ENCODE peak calls at places on chromosome 10, in five cellular contexts. One of them, this sample, is unnamed.

GRCh38 chr10:112904000-112904399 is 46.0 kb upstream of the TCF7L2 start:
- DNase-seq in IMR-90: peak; percentile 60
- DNase-seq in colonic mucosa: peak; percentile 51
- DNase-seq in GM23248: peak; percentile 37
- DNase-seq in tibial artery: no peak
- DNase-seq in this sample: no peak

GRCh38 chr10:31138026-31138553 is 106.4 kb upstream of the ZNF438 start:
- DNase-seq in IMR-90: no peak
- DNase-seq in colonic mucosa: no peak
- DNase-seq in GM23248: no peak
- DNase-seq in tibial artery: no peak
- DNase-seq in this sample: no peak

GRCh38 chr10:52740913-52741675 is 31.5 kb downstream of the MBL2 start:
- DNase-seq in IMR-90: peak; percentile 17
- DNase-seq in colonic mucosa: peak; percentile 48
- DNase-seq in GM23248: peak; percentile 37
- DNase-seq in tibial artery: peak; percentile 28
- DNase-seq in this sample: no peak

GRCh38 chr10:44749141-44749540 is 162.0 kb upstream of the TMEM72 start:
- DNase-seq in IMR-90: no peak
- DNase-seq in colonic mucosa: no peak
- DNase-seq in GM23248: no peak
- DNase-seq in tibial artery: no peak
- DNase-seq in this sample: no peak

GRCh38 chr10:3438608-3439007 is 266.0 kb upstream of the PITRM1 start:
- DNase-seq in IMR-90: no peak
- DNase-seq in colonic mucosa: no peak
- DNase-seq in GM23248: no peak
- DNase-seq in tibial artery: no peak
- DNase-seq in this sample: no peak

GRCh38 chr10:36220122-36220521 is 578.0 kb upstream of the FZD8 start:
- DNase-seq in IMR-90: no peak
- DNase-seq in colonic mucosa: no peak
- DNase-seq in GM23248: no peak
- DNase-seq in tibial artery: no peak
- DNase-seq in this sample: no peak

GRCh38 chr10:78871796-78872195 is 197.0 kb upstream of the ZMIZ1 start:
- DNase-seq in IMR-90: no peak
- DNase-seq in colonic mucosa: peak; percentile 6
- DNase-seq in GM23248: no peak
- DNase-seq in tibial artery: no peak
- DNase-seq in this sample: no peak

GRCh38 chr10:79128923-79129305 is 60.1 kb downstream of the ZMIZ1 start:
- DNase-seq in IMR-90: no peak
- DNase-seq in colonic mucosa: no peak
- DNase-seq in GM23248: no peak
- DNase-seq in tibial artery: no peak
- DNase-seq in this sample: no peak

GRCh38 chr10:20962165-20962564 is 65.1 kb upstream of the NEBL start:
- DNase-seq in IMR-90: no peak
- DNase-seq in colonic mucosa: no peak
- DNase-seq in GM23248: no peak
- DNase-seq in tibial artery: no peak
- DNase-seq in this sample: no peak

GRCh38 chr10:93236378-93237040 is 162.8 kb downstream of the CYP26A1 start:
- DNase-seq in IMR-90: no peak
- DNase-seq in colonic mucosa: no peak
- DNase-seq in GM23248: no peak
- DNase-seq in tibial artery: no peak
- DNase-seq in this sample: no peak

GRCh38 chr10:127034790-127035189 is 129.6 kb downstream of the DOCK1 start:
- DNase-seq in IMR-90: no peak
- DNase-seq in colonic mucosa: peak; percentile 11
- DNase-seq in GM23248: no peak
- DNase-seq in tibial artery: no peak
- DNase-seq in this sample: no peak

GRCh38 chr10:127293640-127294039 is 97.2 kb upstream of the INSYN2A start:
- DNase-seq in IMR-90: no peak
- DNase-seq in colonic mucosa: no peak
- DNase-seq in GM23248: no peak
- DNase-seq in tibial artery: no peak
- DNase-seq in this sample: peak; percentile 17

GRCh38 chr10:49375611-49376010 is 20.3 kb downstream of the DRGX start:
- DNase-seq in IMR-90: no peak
- DNase-seq in colonic mucosa: no peak
- DNase-seq in GM23248: no peak
- DNase-seq in tibial artery: no peak
- DNase-seq in this sample: no peak

GRCh38 chr10:50272531-50272930 is 21.2 kb upstream of the ASAH2 start:
- DNase-seq in IMR-90: no peak
- DNase-seq in colonic mucosa: no peak
- DNase-seq in GM23248: no peak
- DNase-seq in tibial artery: no peak
- DNase-seq in this sample: no peak

GRCh38 chr10:42999385-43000020 is 77.4 kb upstream of the RET start:
- DNase-seq in IMR-90: no peak
- DNase-seq in colonic mucosa: no peak
- DNase-seq in GM23248: no peak
- DNase-seq in tibial artery: no peak
- DNase-seq in this sample: no peak

GRCh38 chr10:87038786-87039185 is 18.7 kb downstream of the FAM25A start:
- DNase-seq in IMR-90: no peak
- DNase-seq in colonic mucosa: no peak
- DNase-seq in GM23248: peak; percentile 7
- DNase-seq in tibial artery: no peak
- DNase-seq in this sample: no peak

GRCh38 chr10:23158370-23158769 is 33.7 kb upstream of the PTF1A start:
- DNase-seq in IMR-90: peak; percentile 58
- DNase-seq in colonic mucosa: peak; percentile 36
- DNase-seq in GM23248: peak; percentile 73
- DNase-seq in tibial artery: no peak
- DNase-seq in this sample: no peak

GRCh38 chr10:11701451-11702095 is 40.6 kb upstream of the ECHDC3 start:
- DNase-seq in IMR-90: no peak
- DNase-seq in colonic mucosa: no peak
- DNase-seq in GM23248: no peak
- DNase-seq in tibial artery: no peak
- DNase-seq in this sample: no peak

GRCh38 chr10:11706911-11707567 is 35.1 kb upstream of the ECHDC3 start:
- DNase-seq in IMR-90: no peak
- DNase-seq in colonic mucosa: no peak
- DNase-seq in GM23248: no peak
- DNase-seq in tibial artery: no peak
- DNase-seq in this sample: no peak

GRCh38 chr10:11702264-11702663 is 39.9 kb upstream of the ECHDC3 start:
- DNase-seq in IMR-90: no peak
- DNase-seq in colonic mucosa: no peak
- DNase-seq in GM23248: no peak
- DNase-seq in tibial artery: no peak
- DNase-seq in this sample: no peak

GRCh38 chr10:11705687-11706086 is 36.5 kb upstream of the ECHDC3 start:
- DNase-seq in IMR-90: peak; percentile 24
- DNase-seq in colonic mucosa: no peak
- DNase-seq in GM23248: peak; percentile 29
- DNase-seq in tibial artery: no peak
- DNase-seq in this sample: no peak

DNA sequence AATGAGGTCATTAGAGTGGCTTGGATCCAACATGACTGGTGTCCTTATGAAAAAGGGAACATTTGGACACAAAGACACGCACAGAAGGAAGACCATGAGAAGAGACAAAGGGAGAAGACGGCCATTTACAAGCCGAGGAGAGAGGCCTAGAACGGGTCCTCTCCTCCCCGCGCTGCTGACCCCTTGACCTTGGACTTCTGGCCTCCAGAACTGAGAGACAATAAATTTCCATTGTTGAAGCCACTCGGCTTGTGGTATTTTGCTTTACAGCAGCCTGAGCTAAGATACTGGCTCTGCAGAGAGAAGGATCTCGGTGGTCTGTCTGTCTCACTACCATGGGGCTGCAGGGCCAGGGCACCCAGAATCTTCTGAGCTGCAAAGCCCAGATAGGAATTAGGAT is 38.1 kb upstream of the ECHDC3 start:
- DNase-seq in IMR-90: no peak
- DNase-seq in colonic mucosa: no peak
- DNase-seq in GM23248: no peak
- DNase-seq in tibial artery: no peak
- DNase-seq in this sample: no peak
- H3K4me1 ChIP-seq in IMR-90: peaks cover 1% of the 10 kb centered on the region
- H3K4me1 ChIP-seq in colonic mucosa: no peaks in the 10 kb centered on the region
- H3K4me1 ChIP-seq in GM23248: no peaks in the 10 kb centered on the region
- H3K4me1 ChIP-seq in tibial artery: no peaks in the 10 kb centered on the region
- H3K4me1 ChIP-seq in this sample: no peaks in the 10 kb centered on the region

DNA sequence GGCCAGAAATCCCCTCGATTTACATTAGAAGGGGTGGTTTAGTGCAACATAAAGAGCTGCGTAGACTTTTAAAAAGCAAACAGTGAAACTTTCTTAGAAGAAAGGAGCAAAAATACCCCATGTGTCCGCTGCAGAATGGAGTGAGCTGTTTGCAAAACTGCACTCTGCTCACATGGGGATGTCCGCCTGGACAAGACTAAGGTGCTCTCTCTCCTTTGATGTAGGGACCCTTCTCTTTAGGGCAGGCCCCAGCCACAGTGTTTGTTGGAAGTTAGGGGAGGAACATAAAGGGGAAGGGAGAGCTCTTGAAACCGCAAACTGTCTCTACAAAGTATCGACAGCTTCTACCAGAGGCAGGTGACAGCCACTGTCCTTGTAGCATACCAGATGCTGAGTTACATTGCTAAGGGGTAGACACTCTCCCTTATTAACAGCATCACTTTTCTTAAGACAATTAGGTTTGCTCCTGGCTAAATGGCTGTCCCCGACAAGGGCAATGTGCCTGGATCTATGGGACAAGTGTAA is 528.1 kb downstream of the KCNMA1 start:
- DNase-seq in IMR-90: no peak
- DNase-seq in colonic mucosa: no peak
- DNase-seq in GM23248: no peak
- DNase-seq in tibial artery: no peak
- DNase-seq in this sample: no peak
- H3K4me1 ChIP-seq in IMR-90: peaks cover 11% of the 10 kb centered on the region
- H3K4me1 ChIP-seq in colonic mucosa: no peaks in the 10 kb centered on the region
- H3K4me1 ChIP-seq in GM23248: peaks cover 30% of the 10 kb centered on the region
- H3K4me1 ChIP-seq in tibial artery: no peaks in the 10 kb centered on the region
- H3K4me1 ChIP-seq in this sample: no peaks in the 10 kb centered on the region

GRCh38 chr10:13717936-13718772 is 131.4 kb downstream of the PRPF18 start:
- DNase-seq in IMR-90: peak; percentile 95
- DNase-seq in colonic mucosa: peak; percentile 67
- DNase-seq in GM23248: peak; percentile 94
- DNase-seq in tibial artery: peak; percentile 59
- DNase-seq in this sample: no peak

GRCh38 chr10:13717571-13717935 is 130.8 kb downstream of the PRPF18 start:
- DNase-seq in IMR-90: no peak
- DNase-seq in colonic mucosa: no peak
- DNase-seq in GM23248: no peak
- DNase-seq in tibial artery: no peak
- DNase-seq in this sample: no peak

GRCh38 chr10:13712799-13713581 is 126.2 kb downstream of the PRPF18 start:
- DNase-seq in IMR-90: peak; percentile 99
- DNase-seq in colonic mucosa: peak; percentile 45
- DNase-seq in GM23248: peak; percentile 98
- DNase-seq in tibial artery: peak; percentile 81
- DNase-seq in this sample: no peak

GRCh38 chr10:13716161-13717071 is 129.7 kb downstream of the PRPF18 start:
- DNase-seq in IMR-90: peak; percentile 96
- DNase-seq in colonic mucosa: no peak
- DNase-seq in GM23248: peak; percentile 91
- DNase-seq in tibial artery: no peak
- DNase-seq in this sample: no peak

DNA sequence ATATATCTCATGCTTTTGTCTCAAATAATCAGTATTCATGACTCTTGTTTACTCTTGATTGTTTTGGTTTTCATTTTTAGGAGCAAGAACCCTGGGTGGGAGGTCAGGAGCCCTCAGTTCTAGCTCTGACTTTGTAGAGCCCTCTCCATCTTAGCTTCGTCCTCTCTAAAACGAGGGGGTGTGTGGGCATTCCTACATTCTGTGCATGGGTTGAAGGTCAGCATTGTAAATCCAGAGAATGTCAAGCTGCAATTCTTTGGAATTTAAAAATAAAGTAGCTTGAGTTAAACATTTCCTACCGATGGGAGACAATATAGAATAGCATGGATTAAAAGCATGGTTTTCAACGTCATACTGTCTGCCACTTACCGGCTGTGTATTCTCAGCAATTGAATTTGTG is 128.3 kb downstream of the PRPF18 start:
- DNase-seq in IMR-90: no peak
- DNase-seq in colonic mucosa: no peak
- DNase-seq in GM23248: no peak
- DNase-seq in tibial artery: no peak
- DNase-seq in this sample: no peak
- H3K4me1 ChIP-seq in IMR-90: peaks cover 38% of the 10 kb centered on the region
- H3K4me1 ChIP-seq in colonic mucosa: no peaks in the 10 kb centered on the region
- H3K4me1 ChIP-seq in GM23248: peaks cover 68% of the 10 kb centered on the region
- H3K4me1 ChIP-seq in tibial artery: no peaks in the 10 kb centered on the region
- H3K4me1 ChIP-seq in this sample: peaks cover 9% of the 10 kb centered on the region

GRCh38 chr10:29186221-29186620 is 102.6 kb upstream of the LYZL1 start:
- DNase-seq in IMR-90: no peak
- DNase-seq in colonic mucosa: no peak
- DNase-seq in GM23248: no peak
- DNase-seq in tibial artery: no peak
- DNase-seq in this sample: no peak

GRCh38 chr10:29189272-29189671 is 99.6 kb upstream of the LYZL1 start:
- DNase-seq in IMR-90: no peak
- DNase-seq in colonic mucosa: no peak
- DNase-seq in GM23248: peak; percentile 50
- DNase-seq in tibial artery: no peak
- DNase-seq in this sample: no peak

GRCh38 chr10:29183304-29183918 is 105.5 kb upstream of the LYZL1 start:
- DNase-seq in IMR-90: no peak
- DNase-seq in colonic mucosa: no peak
- DNase-seq in GM23248: no peak
- DNase-seq in tibial artery: no peak
- DNase-seq in this sample: no peak

GRCh38 chr10:29181936-29182335 is 106.9 kb upstream of the LYZL1 start:
- DNase-seq in IMR-90: peak; percentile 8
- DNase-seq in colonic mucosa: no peak
- DNase-seq in GM23248: peak; percentile 39
- DNase-seq in tibial artery: no peak
- DNase-seq in this sample: no peak

DNA sequence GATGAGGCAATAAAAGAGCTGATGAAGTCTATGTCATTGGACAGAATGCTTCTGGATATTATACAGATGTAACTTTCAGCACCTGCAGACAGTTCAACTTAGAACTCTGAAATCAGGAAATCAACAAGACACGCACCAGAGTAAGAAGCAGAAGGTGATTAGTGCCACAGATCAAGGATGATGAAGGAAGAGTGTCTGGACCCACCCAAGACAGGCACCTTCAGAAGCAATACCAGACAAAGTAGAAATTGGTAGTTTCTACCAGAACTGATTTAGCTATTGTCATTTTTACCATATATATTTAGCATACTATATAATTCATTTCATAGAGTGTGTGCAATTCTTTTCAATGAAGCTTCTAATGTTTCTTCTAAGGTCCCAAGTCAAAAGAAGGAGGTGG is 104.3 kb upstream of the LYZL1 start:
- DNase-seq in IMR-90: no peak
- DNase-seq in colonic mucosa: no peak
- DNase-seq in GM23248: no peak
- DNase-seq in tibial artery: no peak
- DNase-seq in this sample: no peak
- H3K4me1 ChIP-seq in IMR-90: peaks cover 2% of the 10 kb centered on the region
- H3K4me1 ChIP-seq in colonic mucosa: no peaks in the 10 kb centered on the region
- H3K4me1 ChIP-seq in GM23248: peaks cover 3% of the 10 kb centered on the region
- H3K4me1 ChIP-seq in tibial artery: no peaks in the 10 kb centered on the region
- H3K4me1 ChIP-seq in this sample: no peaks in the 10 kb centered on the region

GRCh38 chr10:10796774-10797415 is 220.8 kb upstream of the CELF2 start:
- DNase-seq in IMR-90: peak; percentile 44
- DNase-seq in colonic mucosa: no peak
- DNase-seq in GM23248: peak; percentile 65
- DNase-seq in tibial artery: no peak
- DNase-seq in this sample: no peak
- H3K4me1 ChIP-seq in IMR-90: peaks cover 23% of the 10 kb centered on the region
- H3K4me1 ChIP-seq in colonic mucosa: no peaks in the 10 kb centered on the region
- H3K4me1 ChIP-seq in GM23248: peaks cover 42% of the 10 kb centered on the region
- H3K4me1 ChIP-seq in tibial artery: no peaks in the 10 kb centered on the region
- H3K4me1 ChIP-seq in this sample: no peaks in the 10 kb centered on the region

This sample was measured in effector memory CD4-positive, alpha-beta T cell.